ENCODE peak calls at places on chromosomes 13 and 19, in five cellular contexts. A is glomerular endothelial cell; J is fibroblast of the conjunctiva; O is anterior cingulate cortex; T is activated CD4-positive, alpha-beta T cell treated with anti-CD3 and anti-CD28 coated beads, Interleukin-2, amount 50 U/mL, for 24 hours. P is an unnamed sample.

GRCh38 chr19:4088975-4089374 is 22.3 kb upstream of the ZBTB7A start:
- DNase-seq in A (no peak), J (no peak), O (no peak), T (no peak), P (no peak)

GRCh38 chr19:13804830-13805683 is 9.8 kb downstream of the ZSWIM4 start:
- DNase-seq in A (no peak), J (no peak), O (no peak), T (no peak), P (no peak)

GRCh38 chr13:37485766-37486165 is 112.8 kb downstream of the POSTN start:
- DNase-seq in A (no peak), J (no peak), O (no peak), T (no peak), P (no peak)

GRCh38 chr19:8426283-8426682 is 13.2 kb downstream of the MARCHF2 start:
- DNase-seq in A (no peak), J (no peak), O (no peak), T (no peak), P (no peak)

GRCh38 chr19:55504252-55504603 is 16.0 kb downstream of the SSC5D start:
- DNase-seq in A (no peak), J (no peak), O (no peak), T (no peak), P (no peak)

GRCh38 chr13:99382428-99383133 is 75.4 kb upstream of the GPR183 start:
- DNase-seq in A (no peak), J (no peak), O (no peak), T (no peak), P (no peak)

GRCh38 chr13:35781661-35782060 is 305.2 kb upstream of the MAB21L1 start:
- DNase-seq in A (no peak), J (no peak), O (no peak), T (no peak), P (no peak)

GRCh38 chr19:3576696-3577443 is 4.1 kb downstream of the HMG20B start:
- DNase-seq in A (no peak), J (peak), O (no peak), T (no peak), P (no peak)

GRCh38 chr19:12825259-12826131 is 8.9 kb downstream of the RTBDN start:
- DNase-seq in A (no peak), J (no peak), O (no peak), T (no peak), P (no peak)

GRCh38 chr19:38211206-38211605 is 12.8 kb downstream of the DPF1 start:
- DNase-seq in A (no peak), J (no peak), O (no peak), T (no peak), P (no peak)

GRCh38 chr19:19514215-19514633 is 1.1 kb downstream of the TSSK6 start:
- DNase-seq in A (no peak), J (peak), O (no peak), T (no peak), P (no peak)

GRCh38 chr13:43388282-43389034 is 365.1 kb downstream of the DNAJC15 start:
- DNase-seq in A (no peak), J (no peak), O (no peak), T (no peak), P (no peak)

GRCh38 chr13:103639326-103639725 is 573.1 kb upstream of the SLC10A2 start:
- DNase-seq in A (no peak), J (no peak), O (no peak), T (no peak), P (no peak)

GRCh38 chr19:33441828-33442227 is 68.3 kb downstream of the CEBPG start:
- DNase-seq in A (no peak), J (no peak), O (no peak), T (no peak), P (no peak)

GRCh38 chr13:109396266-109396665 is 390.1 kb downstream of the IRS2 start:
- DNase-seq in A (no peak), J (no peak), O (no peak), T (no peak), P (no peak)

GRCh38 chr19:54011507-54012211 is 20.2 kb downstream of the CACNG6 start:
- DNase-seq in A (no peak), J (no peak), O (no peak), T (no peak), P (no peak)

GRCh38 chr19:860481-861098 is 1.1 kb downstream of the CFD start:
- DNase-seq in A (no peak), J (peak), O (no peak), T (no peak), P (peak)

GRCh38 chr13:66887088-66887487 is 343.0 kb downstream of the PCDH9 start:
- DNase-seq in A (no peak), J (peak), O (no peak), T (no peak), P (no peak)

GRCh38 chr19:40724848-40725247 is 7.9 kb downstream of the ITPKC start:
- DNase-seq in A (no peak), J (no peak), O (no peak), T (no peak), P (no peak)

GRCh38 chr13:30334663-30335386 is 27.5 kb upstream of the KATNAL1 start:
- DNase-seq in A (peak), J (no peak), O (no peak), T (no peak), P (peak)

P was measured in SW 1271.